ENCODE peak calls at places on chromosomes 16 and 17, in seven cellular contexts. E, L, U, A, K, C and F are unnamed samples.

GRCh38 chr16:85570213-85570734 is 42.8 kb upstream of the GSE1 start:
- DNase-seq in E (no peak), L (no peak), U (no peak), A (no peak), K (no peak), C (no peak), F (no peak)

GRCh38 chr16:58222532-58223316 is 24.8 kb upstream of the CSNK2A2 start:
- DNase-seq in E (no peak), L (no peak), U (no peak), A (no peak), K (no peak), C (no peak), F (no peak)

GRCh38 chr16:86372193-86372592 is 138.1 kb upstream of the FOXF1 start:
- DNase-seq in E (no peak), L (no peak), U (no peak), A (no peak), K (no peak), C (no peak), F (peak; percentile 44)

GRCh38 chr16:22265351-22265750 is 31.9 kb upstream of the POLR3E start:
- DNase-seq in E (no peak), L (no peak), U (no peak), A (no peak), K (no peak), C (no peak), F (no peak)

GRCh38 chr17:8249621-8250020 is 532 bp downstream of the PFAS start:
- DNase-seq in E (no peak), L (no peak), U (no peak), A (no peak), K (no peak), C (no peak), F (no peak)

GRCh38 chr17:75776399-75777242 is 8.0 kb upstream of the UNK start:
- DNase-seq in E (peak; percentile 16), L (no peak), U (no peak), A (no peak), K (peak; percentile 43), C (no peak), F (peak; percentile 47)

GRCh38 chr16:49588729-49589384 is 215.3 kb downstream of the C16orf78 start:
- DNase-seq in E (no peak), L (no peak), U (no peak), A (peak; percentile 50), K (peak; percentile 22), C (no peak), F (no peak)

GRCh38 chr17:57284984-57285646 is 28.8 kb downstream of the MSI2 start:
- DNase-seq in E (no peak), L (no peak), U (no peak), A (peak; percentile 64), K (peak; percentile 80), C (no peak), F (no peak)

GRCh38 chr17:45949755-45950320 is 49.2 kb upstream of the STH start:
- DNase-seq in E (no peak), L (no peak), U (no peak), A (no peak), K (no peak), C (no peak), F (no peak)

GRCh38 chr17:29168079-29168758 is 12.0 kb downstream of the MYO18A start:
- DNase-seq in E (peak; percentile 64), L (no peak), U (no peak), A (no peak), K (peak; percentile 73), C (no peak), F (no peak)

GRCh38 chr17:71464241-71464640 is 656.6 kb upstream of the SOX9 start:
- DNase-seq in E (no peak), L (no peak), U (no peak), A (no peak), K (no peak), C (no peak), F (no peak)

GRCh38 chr16:68396481-68396880 is 51.8 kb downstream of the SMPD3 start:
- DNase-seq in E (peak; percentile 19), L (no peak), U (no peak), A (peak; percentile 32), K (peak; percentile 51), C (no peak), F (no peak)

GRCh38 chr17:34584805-34585416 is 5.5 kb downstream of the TMEM132E start:
- DNase-seq in E (peak; percentile 36), L (no peak), U (no peak), A (peak; percentile 48), K (peak; percentile 41), C (no peak), F (no peak)

GRCh38 chr17:27569257-27569722 is 61.7 kb upstream of the LGALS9 start:
- DNase-seq in E (no peak), L (peak; percentile 49), U (no peak), A (peak; percentile 91), K (peak; percentile 82), C (no peak), F (no peak)

GRCh38 chr17:68390888-68391545 is 66.3 kb downstream of the WIPI1 start:
- DNase-seq in E (no peak), L (peak; percentile 50), U (no peak), A (no peak), K (no peak), C (no peak), F (no peak)

GRCh38 chr17:333626-334396 is 18.8 kb downstream of the RPH3AL start:
- DNase-seq in E (peak; percentile 85), L (peak; percentile 88), U (peak; percentile 72), A (peak; percentile 57), K (peak; percentile 90), C (peak; percentile 79), F (peak; percentile 81)

GRCh38 chr17:46751425-46751824 is 67.1 kb downstream of the WNT3 start:
- DNase-seq in E (no peak), L (no peak), U (no peak), A (no peak), K (no peak), C (no peak), F (no peak)

GRCh38 chr16:22316411-22316811 is 19.2 kb downstream of the POLR3E start:
- DNase-seq in E (no peak), L (no peak), U (no peak), A (no peak), K (no peak), C (no peak), F (peak; percentile 60)

GRCh38 chr16:80253741-80254140 is 287.1 kb upstream of the DYNLRB2 start:
- DNase-seq in E (no peak), L (no peak), U (no peak), A (no peak), K (no peak), C (no peak), F (no peak)

GRCh38 chr17:55238931-55239297 is 25.8 kb upstream of the HLF start:
- DNase-seq in E (no peak), L (no peak), U (no peak), A (peak; percentile 69), K (no peak), C (no peak), F (no peak)

GRCh38 chr16:89171216-89172170 is at the start of gene CDH15:
- DNase-seq in E (peak; percentile 92), L (peak; percentile 94), U (peak; percentile 72), A (peak; percentile 98), K (peak; percentile 98), C (peak; percentile 90), F (peak; percentile 98)

GRCh38 chr17:76147211-76148014 is 6.4 kb upstream of the FOXJ1 start:
- DNase-seq in E (peak; percentile 62), L (no peak), U (no peak), A (peak; percentile 48), K (peak; percentile 58), C (no peak), F (no peak)

GRCh38 chr16:54077412-54077821 is 209.2 kb downstream of the IRX3 start:
- DNase-seq in E (no peak), L (no peak), U (no peak), A (no peak), K (no peak), C (no peak), F (no peak)

GRCh38 chr17:13727441-13728171 is 125.9 kb upstream of the HS3ST3A1 start:
- DNase-seq in E (no peak), L (no peak), U (no peak), A (no peak), K (no peak), C (no peak), F (no peak)

DNA sequence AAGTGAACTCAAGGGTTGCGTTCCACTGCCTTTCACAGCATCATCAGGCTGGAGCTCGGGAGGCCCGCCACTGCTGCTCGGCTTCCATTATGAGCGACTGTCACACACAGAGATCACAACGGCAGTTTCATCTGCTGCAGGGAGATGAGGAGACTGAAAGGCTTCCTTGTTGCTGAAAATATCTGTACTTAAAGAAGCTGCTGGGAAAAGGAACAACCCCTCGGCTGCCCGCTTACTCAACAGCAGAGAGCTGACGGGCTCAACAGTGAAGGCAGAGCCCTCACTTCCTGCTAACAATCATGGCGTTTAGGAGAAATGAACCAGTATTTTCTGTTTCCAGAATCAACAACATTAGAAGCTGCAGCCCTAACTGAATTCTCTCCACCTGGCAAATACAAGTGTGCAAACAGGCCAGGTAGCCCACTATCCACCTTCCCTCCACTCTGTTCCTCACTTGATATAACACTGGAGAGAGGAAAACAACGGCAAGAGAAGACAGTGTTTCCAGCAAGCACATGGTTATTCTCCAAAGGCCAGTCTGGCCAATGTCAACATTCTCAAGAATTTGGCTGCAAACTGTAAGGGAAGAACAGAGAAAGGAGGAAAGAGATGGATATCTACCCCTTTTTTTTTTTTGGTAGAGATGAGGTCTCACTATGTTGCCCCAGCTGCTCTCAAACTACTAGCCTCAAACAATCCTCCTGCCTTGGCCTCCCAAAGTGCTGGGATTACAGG is 33.7 kb downstream of the MBTPS1 start:
- DNase-seq in E (no peak), L (no peak), U (no peak), A (no peak), K (no peak), C (no peak), F (no peak)
- H3K27ac ChIP-seq in E (no peak overlapping the region), L (no peak overlapping the region), U (peak overlapping the region; percentile 9), A (no peak overlapping the region), K (peak overlapping the region; percentile 73), C (no peak overlapping the region), F (no peak overlapping the region)

GRCh38 chr16:52547001-52547833 is at the start of gene TOX3:
- DNase-seq in E (no peak), L (no peak), U (no peak), A (peak; percentile 64), K (no peak), C (peak; percentile 10), F (peak; percentile 65)
- H3K27ac ChIP-seq in E (no peak within 1 kb of the TSS), L (no peak within 1 kb of the TSS), U (no peak within 1 kb of the TSS), A (no peak within 1 kb of the TSS), K (no peak within 1 kb of the TSS), C (no peak within 1 kb of the TSS), F (no peak within 1 kb of the TSS)

GRCh38 chr17:36599546-36600250 is 1.7 kb upstream of the MRM1 start:
- DNase-seq in E (no peak), L (no peak), U (no peak), A (no peak), K (no peak), C (no peak), F (peak; percentile 51)
- H3K27ac ChIP-seq in E (no peak overlapping the region), L (no peak overlapping the region), U (no peak overlapping the region), A (no peak overlapping the region), K (no peak overlapping the region), C (no peak overlapping the region), F (no peak overlapping the region)

DNA sequence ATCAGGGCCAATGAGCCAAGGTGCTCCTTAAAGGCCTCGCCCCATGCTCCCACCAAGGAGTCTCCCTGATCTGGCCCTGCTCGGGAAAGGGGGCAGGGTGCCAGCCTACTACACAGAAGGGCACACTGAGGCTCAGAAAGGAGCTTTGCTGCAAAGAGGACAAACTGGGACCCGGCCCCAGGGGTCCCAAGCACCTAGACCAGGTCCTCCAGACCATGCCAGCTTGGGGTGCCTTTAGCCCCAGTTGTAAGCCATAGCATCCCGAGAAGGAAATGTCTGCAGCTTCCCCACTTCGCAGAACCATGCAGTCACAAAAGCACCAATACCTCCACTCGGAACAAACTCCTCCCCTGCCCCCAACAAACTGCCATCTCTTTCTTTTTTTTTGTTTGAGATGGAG is 74.8 kb upstream of the CDC42EP4 start:
- DNase-seq in E (no peak), L (no peak), U (no peak), A (no peak), K (no peak), C (no peak), F (no peak)
- H3K27ac ChIP-seq in E (no peak overlapping the region), L (no peak overlapping the region), U (no peak overlapping the region), A (no peak overlapping the region), K (no peak overlapping the region), C (no peak overlapping the region), F (no peak overlapping the region)